ENCODE peak calls at places on chromosomes 16 and 17, in nine cellular contexts. One of them, this sample, is unnamed.

GRCh38 chr16:88019847-88020512 is 68.7 kb downstream of the BANP start:
- DNase-seq in mammary epithelial cell: no peak
- DNase-seq in upper lobe of right lung: peak
- DNase-seq in body of pancreas: no peak
- DNase-seq in transverse colon: no peak
- DNase-seq in A549: no peak
- DNase-seq in CD4-positive, alpha-beta T cell: no peak
- DNase-seq in right lobe of liver: peak
- DNase-seq in heart left ventricle: no peak
- DNase-seq in this sample: no peak

GRCh38 chr17:19237389-19238166 is 412 bp downstream of the EPN2 start:
- DNase-seq in mammary epithelial cell: peak
- DNase-seq in upper lobe of right lung: peak
- DNase-seq in body of pancreas: peak
- DNase-seq in transverse colon: peak
- DNase-seq in A549: peak
- DNase-seq in CD4-positive, alpha-beta T cell: no peak
- DNase-seq in right lobe of liver: peak
- DNase-seq in heart left ventricle: peak
- DNase-seq in this sample: no peak

GRCh38 chr17:78415821-78416301 is 37.4 kb downstream of the PGS1 start:
- DNase-seq in mammary epithelial cell: no peak
- DNase-seq in upper lobe of right lung: no peak
- DNase-seq in body of pancreas: no peak
- DNase-seq in transverse colon: no peak
- DNase-seq in A549: no peak
- DNase-seq in CD4-positive, alpha-beta T cell: no peak
- DNase-seq in right lobe of liver: no peak
- DNase-seq in heart left ventricle: no peak
- DNase-seq in this sample: no peak

GRCh38 chr17:21031756-21032396 is 10.9 kb downstream of the USP22 start:
- DNase-seq in mammary epithelial cell: no peak
- DNase-seq in upper lobe of right lung: no peak
- DNase-seq in body of pancreas: no peak
- DNase-seq in transverse colon: no peak
- DNase-seq in A549: no peak
- DNase-seq in CD4-positive, alpha-beta T cell: no peak
- DNase-seq in right lobe of liver: peak
- DNase-seq in heart left ventricle: no peak
- DNase-seq in this sample: no peak

GRCh38 chr17:58786586-58787295 is 31.1 kb downstream of the PPM1E start:
- DNase-seq in mammary epithelial cell: peak
- DNase-seq in upper lobe of right lung: no peak
- DNase-seq in body of pancreas: peak
- DNase-seq in transverse colon: no peak
- DNase-seq in A549: peak
- DNase-seq in CD4-positive, alpha-beta T cell: no peak
- DNase-seq in right lobe of liver: no peak
- DNase-seq in heart left ventricle: no peak
- DNase-seq in this sample: no peak

GRCh38 chr16:85829751-85830445 is 30.4 kb downstream of the COX4I1 start:
- DNase-seq in mammary epithelial cell: no peak
- DNase-seq in upper lobe of right lung: peak
- DNase-seq in body of pancreas: peak
- DNase-seq in transverse colon: peak
- DNase-seq in A549: no peak
- DNase-seq in CD4-positive, alpha-beta T cell: no peak
- DNase-seq in right lobe of liver: no peak
- DNase-seq in heart left ventricle: peak
- DNase-seq in this sample: no peak

GRCh38 chr17:924711-925480 is 54.7 kb downstream of the NXN start:
- DNase-seq in mammary epithelial cell: peak
- DNase-seq in upper lobe of right lung: no peak
- DNase-seq in body of pancreas: no peak
- DNase-seq in transverse colon: no peak
- DNase-seq in A549: no peak
- DNase-seq in CD4-positive, alpha-beta T cell: no peak
- DNase-seq in right lobe of liver: no peak
- DNase-seq in heart left ventricle: no peak
- DNase-seq in this sample: peak

GRCh38 chr16:79950932-79951719 is 350.6 kb upstream of the MAF start:
- DNase-seq in mammary epithelial cell: no peak
- DNase-seq in upper lobe of right lung: no peak
- DNase-seq in body of pancreas: no peak
- DNase-seq in transverse colon: no peak
- DNase-seq in A549: no peak
- DNase-seq in CD4-positive, alpha-beta T cell: no peak
- DNase-seq in right lobe of liver: no peak
- DNase-seq in heart left ventricle: no peak
- DNase-seq in this sample: no peak

GRCh38 chr16:78513838-78514237 is 414.4 kb downstream of the WWOX start:
- DNase-seq in mammary epithelial cell: no peak
- DNase-seq in upper lobe of right lung: no peak
- DNase-seq in body of pancreas: no peak
- DNase-seq in transverse colon: no peak
- DNase-seq in A549: no peak
- DNase-seq in CD4-positive, alpha-beta T cell: no peak
- DNase-seq in right lobe of liver: no peak
- DNase-seq in heart left ventricle: no peak
- DNase-seq in this sample: no peak

GRCh38 chr17:21201302-21201602 is 12.7 kb downstream of the TMEM11 start:
- DNase-seq in mammary epithelial cell: no peak
- DNase-seq in upper lobe of right lung: no peak
- DNase-seq in body of pancreas: no peak
- DNase-seq in transverse colon: no peak
- DNase-seq in A549: no peak
- DNase-seq in CD4-positive, alpha-beta T cell: no peak
- DNase-seq in right lobe of liver: no peak
- DNase-seq in heart left ventricle: peak
- DNase-seq in this sample: no peak

GRCh38 chr16:641326-642188 is at the start of gene MCRIP2:
- DNase-seq in mammary epithelial cell: peak
- DNase-seq in upper lobe of right lung: peak
- DNase-seq in body of pancreas: peak
- DNase-seq in transverse colon: peak
- DNase-seq in A549: peak
- DNase-seq in CD4-positive, alpha-beta T cell: peak
- DNase-seq in right lobe of liver: peak
- DNase-seq in heart left ventricle: peak
- DNase-seq in this sample: no peak

GRCh38 chr17:40554646-40555295 is 10.5 kb downstream of the CCR7 start:
- DNase-seq in mammary epithelial cell: no peak
- DNase-seq in upper lobe of right lung: peak
- DNase-seq in body of pancreas: no peak
- DNase-seq in transverse colon: no peak
- DNase-seq in A549: no peak
- DNase-seq in CD4-positive, alpha-beta T cell: no peak
- DNase-seq in right lobe of liver: no peak
- DNase-seq in heart left ventricle: no peak
- DNase-seq in this sample: no peak

GRCh38 chr17:61205406-61205805 is 194.2 kb upstream of the TBX2 start:
- DNase-seq in mammary epithelial cell: no peak
- DNase-seq in upper lobe of right lung: no peak
- DNase-seq in body of pancreas: no peak
- DNase-seq in transverse colon: no peak
- DNase-seq in A549: no peak
- DNase-seq in CD4-positive, alpha-beta T cell: no peak
- DNase-seq in right lobe of liver: no peak
- DNase-seq in heart left ventricle: no peak
- DNase-seq in this sample: no peak

GRCh38 chr16:74623214-74623842 is 16.4 kb upstream of the GLG1 start:
- DNase-seq in mammary epithelial cell: peak
- DNase-seq in upper lobe of right lung: no peak
- DNase-seq in body of pancreas: no peak
- DNase-seq in transverse colon: no peak
- DNase-seq in A549: peak
- DNase-seq in CD4-positive, alpha-beta T cell: no peak
- DNase-seq in right lobe of liver: no peak
- DNase-seq in heart left ventricle: no peak
- DNase-seq in this sample: no peak

GRCh38 chr16:26969589-26970217 is 97.0 kb upstream of the C16orf82 start:
- DNase-seq in mammary epithelial cell: no peak
- DNase-seq in upper lobe of right lung: no peak
- DNase-seq in body of pancreas: no peak
- DNase-seq in transverse colon: no peak
- DNase-seq in A549: no peak
- DNase-seq in CD4-positive, alpha-beta T cell: no peak
- DNase-seq in right lobe of liver: no peak
- DNase-seq in heart left ventricle: no peak
- DNase-seq in this sample: no peak
- TF ChIP-seq CTCF in mammary epithelial cell: no peak
- TF ChIP-seq CTCF in upper lobe of right lung: no peak
- TF ChIP-seq CTCF in body of pancreas: no peak
- TF ChIP-seq CTCF in transverse colon: no peak
- TF ChIP-seq CTCF in A549: no peak
- TF ChIP-seq CTCF in CD4-positive, alpha-beta T cell: no peak
- TF ChIP-seq CTCF in right lobe of liver: no peak
- TF ChIP-seq CTCF in heart left ventricle: no peak
- TF ChIP-seq CTCF in this sample: no peak

DNA sequence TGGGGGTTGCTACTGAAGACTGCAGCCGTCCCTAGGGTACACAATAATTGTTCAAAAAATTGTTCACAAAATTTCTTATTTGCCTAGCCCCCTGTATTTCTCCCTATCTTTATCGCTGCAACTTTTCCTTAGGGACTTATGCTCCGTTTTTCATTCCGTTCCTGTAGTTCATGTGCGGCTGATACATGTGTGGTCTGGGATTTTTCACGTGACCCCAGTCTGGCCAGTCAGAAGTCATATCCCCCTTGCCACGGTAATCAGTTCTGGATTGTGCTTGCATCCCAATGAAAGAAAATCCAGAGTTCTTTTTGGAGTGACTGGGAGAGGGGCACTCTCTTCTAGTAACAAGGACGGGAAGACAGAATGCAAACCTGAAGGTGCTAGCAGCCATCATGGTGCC is 610.7 kb upstream of the C16orf82 start:
- DNase-seq in mammary epithelial cell: no peak
- DNase-seq in upper lobe of right lung: no peak
- DNase-seq in body of pancreas: no peak
- DNase-seq in transverse colon: no peak
- DNase-seq in A549: no peak
- DNase-seq in CD4-positive, alpha-beta T cell: no peak
- DNase-seq in right lobe of liver: no peak
- DNase-seq in heart left ventricle: no peak
- DNase-seq in this sample: no peak
- H3K27ac ChIP-seq in mammary epithelial cell: no peak
- H3K27ac ChIP-seq in upper lobe of right lung: no peak
- H3K27ac ChIP-seq in body of pancreas: no peak
- H3K27ac ChIP-seq in transverse colon: no peak
- H3K27ac ChIP-seq in A549: no peak
- H3K27ac ChIP-seq in CD4-positive, alpha-beta T cell: no peak
- H3K27ac ChIP-seq in right lobe of liver: no peak
- H3K27ac ChIP-seq in heart left ventricle: no peak
- H3K27ac ChIP-seq in this sample: no peak

GRCh38 chr16:62038646-62039045 is 2.4 kb upstream of the CDH8 start:
- DNase-seq in mammary epithelial cell: no peak
- DNase-seq in upper lobe of right lung: no peak
- DNase-seq in body of pancreas: no peak
- DNase-seq in transverse colon: no peak
- DNase-seq in A549: no peak
- DNase-seq in CD4-positive, alpha-beta T cell: no peak
- DNase-seq in right lobe of liver: no peak
- DNase-seq in heart left ventricle: no peak
- DNase-seq in this sample: no peak

GRCh38 chr16:62038225-62038624 is 2.0 kb upstream of the CDH8 start:
- DNase-seq in mammary epithelial cell: no peak
- DNase-seq in upper lobe of right lung: no peak
- DNase-seq in body of pancreas: no peak
- DNase-seq in transverse colon: no peak
- DNase-seq in A549: no peak
- DNase-seq in CD4-positive, alpha-beta T cell: no peak
- DNase-seq in right lobe of liver: no peak
- DNase-seq in heart left ventricle: no peak
- DNase-seq in this sample: no peak

GRCh38 chr16:62036807-62037135 is 533 bp upstream of the CDH8 start:
- DNase-seq in mammary epithelial cell: no peak
- DNase-seq in upper lobe of right lung: no peak
- DNase-seq in body of pancreas: no peak
- DNase-seq in transverse colon: no peak
- DNase-seq in A549: no peak
- DNase-seq in CD4-positive, alpha-beta T cell: no peak
- DNase-seq in right lobe of liver: no peak
- DNase-seq in heart left ventricle: no peak
- DNase-seq in this sample: no peak

GRCh38 chr16:62036101-62036806 is at the start of gene CDH8:
- DNase-seq in mammary epithelial cell: peak
- DNase-seq in upper lobe of right lung: peak
- DNase-seq in body of pancreas: no peak
- DNase-seq in transverse colon: no peak
- DNase-seq in A549: no peak
- DNase-seq in CD4-positive, alpha-beta T cell: no peak
- DNase-seq in right lobe of liver: no peak
- DNase-seq in heart left ventricle: peak
- DNase-seq in this sample: peak

DNA sequence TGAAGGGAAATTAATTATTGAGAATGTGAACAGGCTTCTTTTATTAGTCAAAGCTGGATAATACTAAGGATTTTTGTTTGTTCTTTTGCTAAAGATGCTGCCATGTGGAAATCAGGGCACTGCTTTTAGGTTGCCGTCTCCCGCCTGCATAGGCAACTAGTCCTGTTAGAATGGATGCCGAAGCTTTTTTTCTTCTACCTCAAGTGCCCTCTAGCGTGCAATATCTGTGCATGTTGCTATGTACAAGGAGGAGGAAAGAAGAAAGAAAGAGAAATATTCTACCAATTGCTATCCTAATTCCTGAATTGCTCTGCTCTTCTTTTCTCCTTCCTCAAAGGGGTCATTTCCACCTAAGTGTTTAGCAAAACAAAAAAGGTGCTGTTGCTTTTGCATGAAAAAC is 5.2 kb upstream of the CDH8 start:
- DNase-seq in mammary epithelial cell: peak
- DNase-seq in upper lobe of right lung: no peak
- DNase-seq in body of pancreas: no peak
- DNase-seq in transverse colon: no peak
- DNase-seq in A549: peak
- DNase-seq in CD4-positive, alpha-beta T cell: no peak
- DNase-seq in right lobe of liver: no peak
- DNase-seq in heart left ventricle: no peak
- DNase-seq in this sample: no peak
- TF ChIP-seq CTCF in mammary epithelial cell: peak
- TF ChIP-seq CTCF in upper lobe of right lung: peak
- TF ChIP-seq CTCF in body of pancreas: no peak
- TF ChIP-seq CTCF in transverse colon: no peak
- TF ChIP-seq CTCF in A549: peak
- TF ChIP-seq CTCF in CD4-positive, alpha-beta T cell: no peak
- TF ChIP-seq CTCF in right lobe of liver: peak
- TF ChIP-seq CTCF in heart left ventricle: no peak
- TF ChIP-seq CTCF in this sample: peak

DNA sequence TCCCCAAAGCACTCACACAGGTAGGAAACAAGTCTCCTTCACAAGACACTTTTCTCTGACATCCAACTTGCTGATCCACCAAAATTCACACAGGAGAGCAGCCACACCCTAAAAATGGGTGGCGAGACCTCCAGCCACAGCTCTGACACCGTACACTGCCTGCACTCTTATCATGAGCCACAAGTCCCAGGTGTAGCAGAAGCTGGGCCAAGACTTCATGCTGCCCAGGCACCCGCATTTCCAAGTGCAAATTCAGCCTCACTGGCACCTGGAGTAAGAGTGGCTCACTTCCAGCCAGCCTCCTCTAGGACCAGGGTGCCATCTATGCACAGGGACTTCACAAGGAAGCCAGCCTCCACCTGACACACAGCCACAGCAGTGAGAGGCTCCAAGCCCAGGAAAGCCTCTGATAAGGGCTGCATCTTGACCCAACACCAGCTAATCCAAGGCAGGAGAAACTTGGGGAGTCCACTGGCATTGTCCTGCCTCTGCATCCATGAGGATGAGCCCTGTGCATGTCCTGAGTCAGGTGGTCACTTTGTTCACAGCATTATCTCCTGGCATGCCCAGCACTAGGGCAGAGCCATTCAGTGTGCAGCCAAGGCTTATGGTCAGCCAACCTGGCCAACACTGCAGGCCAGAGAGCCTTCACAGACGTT is 2.6 kb upstream of the ZNF768 start:
- DNase-seq in mammary epithelial cell: no peak
- DNase-seq in upper lobe of right lung: no peak
- DNase-seq in body of pancreas: no peak
- DNase-seq in transverse colon: no peak
- DNase-seq in A549: no peak
- DNase-seq in CD4-positive, alpha-beta T cell: no peak
- DNase-seq in right lobe of liver: no peak
- DNase-seq in heart left ventricle: no peak
- DNase-seq in this sample: no peak
- H3K27ac ChIP-seq in mammary epithelial cell: no peak
- H3K27ac ChIP-seq in upper lobe of right lung: peak
- H3K27ac ChIP-seq in body of pancreas: no peak
- H3K27ac ChIP-seq in transverse colon: peak
- H3K27ac ChIP-seq in A549: no peak
- H3K27ac ChIP-seq in CD4-positive, alpha-beta T cell: no peak
- H3K27ac ChIP-seq in right lobe of liver: no peak
- H3K27ac ChIP-seq in heart left ventricle: no peak
- H3K27ac ChIP-seq in this sample: peak

This sample was measured in RWPE2.